ENCODE peak calls at places on chromosome 12, in ten cellular contexts. One of them, this sample, is unnamed.

GRCh38 chr12:46357438-46358324 is 14.9 kb downstream of the SLC38A2 start:
- DNase-seq in SK-N-SH: no peak
- DNase-seq in suprapubic skin: no peak
- DNase-seq in A549: no peak
- DNase-seq in transverse colon: no peak
- DNase-seq in esophagus muscularis mucosa: no peak
- DNase-seq in stomach: no peak
- DNase-seq in sigmoid colon: no peak
- DNase-seq in tibial nerve: no peak
- DNase-seq in HepG2: peak; percentile 75
- DNase-seq in this sample: no peak

GRCh38 chr12:126430921-126431320 is 1365.7 kb downstream of the AACS start:
- DNase-seq in transverse colon: no peak
- DNase-seq in stomach: no peak
- DNase-seq in HepG2: no peak
- DNase-seq in suprapubic skin: no peak
- DNase-seq in tibial nerve: no peak
- DNase-seq in SK-N-SH: no peak
- DNase-seq in sigmoid colon: no peak
- DNase-seq in A549: no peak
- DNase-seq in esophagus muscularis mucosa: no peak
- DNase-seq in this sample: no peak

GRCh38 chr12:121114019-121114639 is 18.5 kb upstream of the P2RX7 start:
- DNase-seq in suprapubic skin: no peak
- DNase-seq in stomach: no peak
- DNase-seq in sigmoid colon: peak; percentile 6
- DNase-seq in SK-N-SH: no peak
- DNase-seq in transverse colon: no peak
- DNase-seq in HepG2: no peak
- DNase-seq in esophagus muscularis mucosa: no peak
- DNase-seq in tibial nerve: no peak
- DNase-seq in A549: no peak
- DNase-seq in this sample: no peak

GRCh38 chr12:53427905-53428594 is 4.4 kb downstream of the AMHR2 start:
- DNase-seq in esophagus muscularis mucosa: no peak
- DNase-seq in tibial nerve: no peak
- DNase-seq in SK-N-SH: no peak
- DNase-seq in transverse colon: no peak
- DNase-seq in stomach: no peak
- DNase-seq in A549: peak; percentile 89
- DNase-seq in HepG2: no peak
- DNase-seq in suprapubic skin: no peak
- DNase-seq in sigmoid colon: no peak
- DNase-seq in this sample: no peak

GRCh38 chr12:75660805-75661404 is 149.5 kb upstream of the KRR1 start:
- DNase-seq in HepG2: no peak
- DNase-seq in tibial nerve: no peak
- DNase-seq in stomach: no peak
- DNase-seq in sigmoid colon: no peak
- DNase-seq in suprapubic skin: no peak
- DNase-seq in A549: no peak
- DNase-seq in SK-N-SH: no peak
- DNase-seq in esophagus muscularis mucosa: no peak
- DNase-seq in transverse colon: no peak
- DNase-seq in this sample: no peak

GRCh38 chr12:94589591-94590001 is 60.8 kb downstream of the TMCC3 start:
- DNase-seq in stomach: no peak
- DNase-seq in transverse colon: no peak
- DNase-seq in HepG2: no peak
- DNase-seq in esophagus muscularis mucosa: no peak
- DNase-seq in sigmoid colon: no peak
- DNase-seq in suprapubic skin: no peak
- DNase-seq in SK-N-SH: no peak
- DNase-seq in tibial nerve: no peak
- DNase-seq in A549: no peak
- DNase-seq in this sample: no peak

GRCh38 chr12:94704452-94704871 is 54.1 kb upstream of the TMCC3 start:
- DNase-seq in esophagus muscularis mucosa: no peak
- DNase-seq in SK-N-SH: no peak
- DNase-seq in suprapubic skin: no peak
- DNase-seq in HepG2: peak; percentile 29
- DNase-seq in sigmoid colon: no peak
- DNase-seq in stomach: peak; percentile 51
- DNase-seq in tibial nerve: no peak
- DNase-seq in A549: peak; percentile 46
- DNase-seq in transverse colon: no peak
- DNase-seq in this sample: no peak

GRCh38 chr12:40063424-40063823 is 42.5 kb downstream of the SLC2A13 start:
- DNase-seq in A549: no peak
- DNase-seq in HepG2: no peak
- DNase-seq in transverse colon: no peak
- DNase-seq in esophagus muscularis mucosa: no peak
- DNase-seq in stomach: no peak
- DNase-seq in suprapubic skin: no peak
- DNase-seq in SK-N-SH: no peak
- DNase-seq in tibial nerve: no peak
- DNase-seq in sigmoid colon: no peak
- DNase-seq in this sample: no peak

GRCh38 chr12:64983771-64984170 is 137.3 kb downstream of the WIF1 start:
- DNase-seq in transverse colon: no peak
- DNase-seq in suprapubic skin: no peak
- DNase-seq in esophagus muscularis mucosa: no peak
- DNase-seq in HepG2: no peak
- DNase-seq in SK-N-SH: no peak
- DNase-seq in A549: no peak
- DNase-seq in tibial nerve: no peak
- DNase-seq in stomach: no peak
- DNase-seq in sigmoid colon: no peak
- DNase-seq in this sample: no peak

GRCh38 chr12:56487448-56488040 is 417 bp downstream of the GLS2 start:
- DNase-seq in esophagus muscularis mucosa: no peak
- DNase-seq in HepG2: peak; percentile 32
- DNase-seq in stomach: peak; percentile 52
- DNase-seq in A549: no peak
- DNase-seq in tibial nerve: no peak
- DNase-seq in suprapubic skin: peak; percentile 76
- DNase-seq in transverse colon: peak; percentile 52
- DNase-seq in sigmoid colon: peak; percentile 80
- DNase-seq in SK-N-SH: no peak
- DNase-seq in this sample: peak; percentile 69

GRCh38 chr12:26441434-26441833 is 246.1 kb downstream of the SSPN start:
- DNase-seq in transverse colon: no peak
- DNase-seq in sigmoid colon: no peak
- DNase-seq in A549: no peak
- DNase-seq in stomach: no peak
- DNase-seq in SK-N-SH: no peak
- DNase-seq in HepG2: no peak
- DNase-seq in suprapubic skin: no peak
- DNase-seq in tibial nerve: no peak
- DNase-seq in esophagus muscularis mucosa: no peak
- DNase-seq in this sample: no peak

GRCh38 chr12:102959391-102959790 is 1.9 kb downstream of the ASCL1 start:
- DNase-seq in A549: no peak
- DNase-seq in stomach: no peak
- DNase-seq in suprapubic skin: no peak
- DNase-seq in sigmoid colon: no peak
- DNase-seq in HepG2: no peak
- DNase-seq in esophagus muscularis mucosa: no peak
- DNase-seq in tibial nerve: no peak
- DNase-seq in SK-N-SH: no peak
- DNase-seq in transverse colon: no peak
- DNase-seq in this sample: no peak

GRCh38 chr12:93177208-93178153 is 200.2 kb upstream of the NUDT4 start:
- DNase-seq in sigmoid colon: no peak
- DNase-seq in suprapubic skin: no peak
- DNase-seq in esophagus muscularis mucosa: no peak
- DNase-seq in SK-N-SH: no peak
- DNase-seq in stomach: no peak
- DNase-seq in HepG2: peak; percentile 30
- DNase-seq in transverse colon: no peak
- DNase-seq in tibial nerve: no peak
- DNase-seq in A549: no peak
- DNase-seq in this sample: no peak

GRCh38 chr12:104299842-104300481 is 3.6 kb upstream of the EID3 start:
- DNase-seq in SK-N-SH: no peak
- DNase-seq in transverse colon: no peak
- DNase-seq in stomach: no peak
- DNase-seq in sigmoid colon: no peak
- DNase-seq in HepG2: no peak
- DNase-seq in A549: no peak
- DNase-seq in suprapubic skin: no peak
- DNase-seq in tibial nerve: no peak
- DNase-seq in esophagus muscularis mucosa: no peak
- DNase-seq in this sample: no peak

GRCh38 chr12:48036818-48037217 is 32.5 kb upstream of the COL2A1 start:
- DNase-seq in tibial nerve: no peak
- DNase-seq in suprapubic skin: no peak
- DNase-seq in HepG2: no peak
- DNase-seq in A549: no peak
- DNase-seq in transverse colon: no peak
- DNase-seq in SK-N-SH: no peak
- DNase-seq in sigmoid colon: no peak
- DNase-seq in stomach: no peak
- DNase-seq in esophagus muscularis mucosa: no peak
- DNase-seq in this sample: no peak

DNA sequence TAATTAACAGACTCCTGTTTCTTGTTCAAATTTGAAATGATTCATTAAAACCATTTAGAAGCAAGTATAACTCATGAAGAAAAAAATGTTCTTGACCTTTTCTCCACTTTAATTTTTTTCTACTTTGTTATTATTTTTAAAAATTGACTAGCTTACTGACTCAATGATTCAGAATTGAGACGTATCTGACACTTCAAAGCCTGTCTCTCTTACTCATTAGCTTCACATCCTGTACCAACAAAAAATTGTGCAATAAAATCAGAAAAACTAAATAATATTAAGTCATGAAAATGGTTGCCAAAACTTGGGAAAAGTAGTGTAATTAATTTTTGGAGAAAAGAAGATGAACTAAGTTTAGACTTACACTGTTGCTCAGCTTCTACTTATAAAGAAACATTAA is 331.2 kb downstream of the SLC16A7 start:
- DNase-seq in suprapubic skin: no peak
- DNase-seq in sigmoid colon: no peak
- DNase-seq in A549: no peak
- DNase-seq in esophagus muscularis mucosa: no peak
- DNase-seq in transverse colon: no peak
- DNase-seq in HepG2: no peak
- DNase-seq in tibial nerve: no peak
- DNase-seq in stomach: no peak
- DNase-seq in SK-N-SH: no peak
- DNase-seq in this sample: no peak
- TF ChIP-seq EP300 in suprapubic skin: no peak
- TF ChIP-seq EP300 in sigmoid colon: no peak
- TF ChIP-seq EP300 in A549: no peak
- TF ChIP-seq EP300 in esophagus muscularis mucosa: no peak
- TF ChIP-seq EP300 in transverse colon: no peak
- TF ChIP-seq EP300 in HepG2: no peak
- TF ChIP-seq EP300 in tibial nerve: no peak
- TF ChIP-seq EP300 in stomach: no peak
- TF ChIP-seq EP300 in SK-N-SH: no peak
- TF ChIP-seq EP300 in this sample: no peak

DNA sequence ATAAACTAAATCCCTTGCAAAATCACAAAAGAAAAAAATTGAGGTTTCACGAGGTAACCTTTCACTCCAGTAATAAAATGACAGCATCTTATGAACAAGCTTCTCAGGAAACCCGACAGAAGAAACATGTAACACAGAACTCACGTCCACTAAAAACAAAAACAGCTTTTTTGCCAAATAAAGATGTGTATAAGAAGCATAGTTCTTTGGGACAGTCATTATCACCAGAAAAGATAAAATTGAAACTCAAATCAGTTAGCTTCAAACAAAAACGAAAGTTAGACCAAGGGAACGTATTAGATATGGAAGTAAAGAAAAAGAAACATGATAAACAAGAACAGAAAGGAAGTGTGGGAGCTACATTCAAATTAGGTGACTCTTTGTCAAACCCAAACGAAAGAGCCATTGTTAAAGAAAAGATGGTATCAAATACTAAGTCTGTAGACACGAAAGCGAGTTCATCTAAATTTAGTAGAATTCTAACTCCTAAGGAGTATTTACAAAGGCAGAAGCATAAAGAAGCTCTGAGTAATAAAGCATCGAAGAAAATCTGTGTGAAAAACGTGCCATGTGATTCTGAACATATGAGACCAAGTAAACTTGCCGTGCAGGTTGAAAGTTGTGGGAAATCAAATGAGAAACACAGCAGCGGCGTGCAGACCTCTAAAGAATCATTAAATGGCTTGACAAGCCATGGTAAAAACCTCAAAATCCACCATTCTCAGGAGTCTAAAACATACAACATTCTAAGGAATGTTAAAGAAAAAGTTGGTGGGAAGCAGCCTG is 25.8 kb downstream of the RESF1 start:
- DNase-seq in transverse colon: no peak
- DNase-seq in esophagus muscularis mucosa: no peak
- DNase-seq in suprapubic skin: no peak
- DNase-seq in stomach: no peak
- DNase-seq in SK-N-SH: no peak
- DNase-seq in sigmoid colon: no peak
- DNase-seq in tibial nerve: no peak
- DNase-seq in A549: no peak
- DNase-seq in HepG2: no peak
- DNase-seq in this sample: no peak
- H3K9me3 ChIP-seq in transverse colon: peaks cover 13% of the 10 kb centered on the region
- H3K9me3 ChIP-seq in esophagus muscularis mucosa: no peaks in the 10 kb centered on the region
- H3K9me3 ChIP-seq in suprapubic skin: peaks cover 25% of the 10 kb centered on the region
- H3K9me3 ChIP-seq in stomach: peaks cover 7% of the 10 kb centered on the region
- H3K9me3 ChIP-seq in SK-N-SH: no peaks in the 10 kb centered on the region
- H3K9me3 ChIP-seq in sigmoid colon: no peaks in the 10 kb centered on the region
- H3K9me3 ChIP-seq in tibial nerve: no peaks in the 10 kb centered on the region
- H3K9me3 ChIP-seq in A549: peaks cover 41% of the 10 kb centered on the region
- H3K9me3 ChIP-seq in HepG2: no peaks in the 10 kb centered on the region
- H3K9me3 ChIP-seq in this sample: peaks cover 21% of the 10 kb centered on the region

DNA sequence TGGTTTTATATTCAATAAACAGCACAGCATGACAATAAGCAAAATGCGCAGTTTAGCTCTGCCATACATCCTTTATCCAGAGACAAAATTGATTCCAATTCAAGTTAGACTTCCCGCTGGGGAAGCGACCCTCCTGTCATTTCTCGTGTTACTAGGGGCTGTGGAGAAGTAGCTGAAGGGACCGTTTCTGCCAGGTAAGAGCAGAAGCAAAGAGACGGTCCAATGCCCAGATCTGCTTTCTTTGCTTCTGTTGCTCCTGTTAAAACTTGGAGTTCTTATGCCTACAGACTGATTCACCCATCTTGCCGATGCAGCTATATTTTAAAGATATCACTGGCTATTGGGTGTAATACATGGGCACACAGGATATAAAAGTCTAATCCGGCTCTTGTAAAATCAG is 156.8 kb upstream of the AVPR1A start:
- DNase-seq in A549: no peak
- DNase-seq in stomach: no peak
- DNase-seq in esophagus muscularis mucosa: no peak
- DNase-seq in SK-N-SH: no peak
- DNase-seq in HepG2: no peak
- DNase-seq in suprapubic skin: no peak
- DNase-seq in sigmoid colon: no peak
- DNase-seq in transverse colon: no peak
- DNase-seq in tibial nerve: no peak
- DNase-seq in this sample: no peak
- H3K4me3 ChIP-seq in A549: no peak overlapping the region
- H3K4me3 ChIP-seq in stomach: no peak overlapping the region
- H3K4me3 ChIP-seq in esophagus muscularis mucosa: no peak overlapping the region
- H3K4me3 ChIP-seq in SK-N-SH: no peak overlapping the region
- H3K4me3 ChIP-seq in HepG2: no peak overlapping the region
- H3K4me3 ChIP-seq in suprapubic skin: no peak overlapping the region
- H3K4me3 ChIP-seq in sigmoid colon: no peak overlapping the region
- H3K4me3 ChIP-seq in transverse colon: no peak overlapping the region
- H3K4me3 ChIP-seq in tibial nerve: no peak overlapping the region
- H3K4me3 ChIP-seq in this sample: no peak overlapping the region

GRCh38 chr12:49108958-49109404 is 1.7 kb downstream of the LMBR1L start:
- DNase-seq in esophagus muscularis mucosa: no peak
- DNase-seq in suprapubic skin: no peak
- DNase-seq in transverse colon: peak; percentile 76
- DNase-seq in A549: no peak
- DNase-seq in sigmoid colon: peak; percentile 92
- DNase-seq in tibial nerve: peak; percentile 49
- DNase-seq in stomach: no peak
- DNase-seq in SK-N-SH: no peak
- DNase-seq in HepG2: peak; percentile 23
- DNase-seq in this sample: peak; percentile 84
- TF ChIP-seq EP300 in esophagus muscularis mucosa: no peak
- TF ChIP-seq EP300 in suprapubic skin: no peak
- TF ChIP-seq EP300 in transverse colon: no peak
- TF ChIP-seq EP300 in A549: no peak
- TF ChIP-seq EP300 in sigmoid colon: no peak
- TF ChIP-seq EP300 in tibial nerve: no peak
- TF ChIP-seq EP300 in stomach: no peak
- TF ChIP-seq EP300 in SK-N-SH: no peak
- TF ChIP-seq EP300 in HepG2: no peak
- TF ChIP-seq EP300 in this sample: no peak